ENCODE peak calls at places on chromosomes 12 and 14, in six cellular contexts. One of them, this sample, is unnamed.

GRCh38 chr14:22448905-22449611 is 140.0 kb downstream of the DAD1 start:
- DNase-seq in C1 segment of cervical spinal cord: no peak
- DNase-seq in stimulated activated CD8-positive, alpha-beta memory T cell treated with anti-CD3 and anti-CD28 coated beads, Interleukin-15, amount 100 ng/mL, for 24 hours: no peak
- DNase-seq in GM04504: no peak
- DNase-seq in A549: no peak
- DNase-seq in EL: no peak
- DNase-seq in this sample: no peak

GRCh38 chr14:50520947-50521815 is 11.2 kb downstream of the MAP4K5 start:
- DNase-seq in C1 segment of cervical spinal cord: no peak
- DNase-seq in stimulated activated CD8-positive, alpha-beta memory T cell treated with anti-CD3 and anti-CD28 coated beads, Interleukin-15, amount 100 ng/mL, for 24 hours: no peak
- DNase-seq in GM04504: peak; percentile 60
- DNase-seq in A549: peak; percentile 59
- DNase-seq in EL: peak; percentile 93
- DNase-seq in this sample: no peak

GRCh38 chr12:46516933-46517578 is 144.5 kb upstream of the SLC38A2 start:
- DNase-seq in C1 segment of cervical spinal cord: no peak
- DNase-seq in stimulated activated CD8-positive, alpha-beta memory T cell treated with anti-CD3 and anti-CD28 coated beads, Interleukin-15, amount 100 ng/mL, for 24 hours: no peak
- DNase-seq in GM04504: no peak
- DNase-seq in A549: no peak
- DNase-seq in EL: no peak
- DNase-seq in this sample: no peak

GRCh38 chr12:94603434-94604068 is 46.8 kb downstream of the TMCC3 start:
- DNase-seq in C1 segment of cervical spinal cord: no peak
- DNase-seq in stimulated activated CD8-positive, alpha-beta memory T cell treated with anti-CD3 and anti-CD28 coated beads, Interleukin-15, amount 100 ng/mL, for 24 hours: peak; percentile 16
- DNase-seq in GM04504: no peak
- DNase-seq in A549: peak; percentile 50
- DNase-seq in EL: no peak
- DNase-seq in this sample: no peak

GRCh38 chr14:104550849-104551728 is 28.5 kb upstream of the C14orf180 start:
- DNase-seq in C1 segment of cervical spinal cord: no peak
- DNase-seq in stimulated activated CD8-positive, alpha-beta memory T cell treated with anti-CD3 and anti-CD28 coated beads, Interleukin-15, amount 100 ng/mL, for 24 hours: no peak
- DNase-seq in GM04504: no peak
- DNase-seq in A549: peak; percentile 40
- DNase-seq in EL: no peak
- DNase-seq in this sample: no peak

GRCh38 chr12:93380480-93381121 is 2.9 kb downstream of the NUDT4 start:
- DNase-seq in C1 segment of cervical spinal cord: no peak
- DNase-seq in stimulated activated CD8-positive, alpha-beta memory T cell treated with anti-CD3 and anti-CD28 coated beads, Interleukin-15, amount 100 ng/mL, for 24 hours: no peak
- DNase-seq in GM04504: no peak
- DNase-seq in A549: no peak
- DNase-seq in EL: peak; percentile 29
- DNase-seq in this sample: no peak

GRCh38 chr12:90028620-90029051 is 320.0 kb upstream of the ATP2B1 start:
- DNase-seq in C1 segment of cervical spinal cord: no peak
- DNase-seq in stimulated activated CD8-positive, alpha-beta memory T cell treated with anti-CD3 and anti-CD28 coated beads, Interleukin-15, amount 100 ng/mL, for 24 hours: no peak
- DNase-seq in GM04504: no peak
- DNase-seq in A549: no peak
- DNase-seq in EL: peak; percentile 24
- DNase-seq in this sample: no peak

GRCh38 chr12:96225003-96225855 is 31.1 kb downstream of the ELK3 start:
- DNase-seq in C1 segment of cervical spinal cord: no peak
- DNase-seq in stimulated activated CD8-positive, alpha-beta memory T cell treated with anti-CD3 and anti-CD28 coated beads, Interleukin-15, amount 100 ng/mL, for 24 hours: no peak
- DNase-seq in GM04504: no peak
- DNase-seq in A549: no peak
- DNase-seq in EL: no peak
- DNase-seq in this sample: no peak

GRCh38 chr12:47758834-47759690 is at the start of gene RAPGEF3:
- DNase-seq in C1 segment of cervical spinal cord: peak; percentile 91
- DNase-seq in stimulated activated CD8-positive, alpha-beta memory T cell treated with anti-CD3 and anti-CD28 coated beads, Interleukin-15, amount 100 ng/mL, for 24 hours: no peak
- DNase-seq in GM04504: peak; percentile 69
- DNase-seq in A549: peak; percentile 92
- DNase-seq in EL: peak; percentile 89
- DNase-seq in this sample: peak; percentile 66

GRCh38 chr12:1583421-1584078 is 10.8 kb downstream of the FBXL14 start:
- DNase-seq in C1 segment of cervical spinal cord: peak; percentile 38
- DNase-seq in stimulated activated CD8-positive, alpha-beta memory T cell treated with anti-CD3 and anti-CD28 coated beads, Interleukin-15, amount 100 ng/mL, for 24 hours: no peak
- DNase-seq in GM04504: no peak
- DNase-seq in A549: peak; percentile 74
- DNase-seq in EL: peak; percentile 92
- DNase-seq in this sample: peak; percentile 74

GRCh38 chr12:101570022-101570421 is 24.7 kb upstream of the MYBPC1 start:
- DNase-seq in C1 segment of cervical spinal cord: no peak
- DNase-seq in stimulated activated CD8-positive, alpha-beta memory T cell treated with anti-CD3 and anti-CD28 coated beads, Interleukin-15, amount 100 ng/mL, for 24 hours: no peak
- DNase-seq in GM04504: peak; percentile 14
- DNase-seq in A549: no peak
- DNase-seq in EL: peak; percentile 42
- DNase-seq in this sample: no peak

GRCh38 chr14:102353126-102353619 is 9.5 kb downstream of the CINP start:
- DNase-seq in C1 segment of cervical spinal cord: no peak
- DNase-seq in stimulated activated CD8-positive, alpha-beta memory T cell treated with anti-CD3 and anti-CD28 coated beads, Interleukin-15, amount 100 ng/mL, for 24 hours: no peak
- DNase-seq in GM04504: no peak
- DNase-seq in A549: no peak
- DNase-seq in EL: no peak
- DNase-seq in this sample: no peak

GRCh38 chr12:91186189-91186588 is 3.6 kb upstream of the DCN start:
- DNase-seq in C1 segment of cervical spinal cord: no peak
- DNase-seq in stimulated activated CD8-positive, alpha-beta memory T cell treated with anti-CD3 and anti-CD28 coated beads, Interleukin-15, amount 100 ng/mL, for 24 hours: no peak
- DNase-seq in GM04504: no peak
- DNase-seq in A549: no peak
- DNase-seq in EL: no peak
- DNase-seq in this sample: no peak

GRCh38 chr12:27861428-27862167 is 81.6 kb upstream of the MANSC4 start:
- DNase-seq in C1 segment of cervical spinal cord: no peak
- DNase-seq in stimulated activated CD8-positive, alpha-beta memory T cell treated with anti-CD3 and anti-CD28 coated beads, Interleukin-15, amount 100 ng/mL, for 24 hours: no peak
- DNase-seq in GM04504: no peak
- DNase-seq in A549: no peak
- DNase-seq in EL: no peak
- DNase-seq in this sample: no peak

GRCh38 chr12:85985996-85986395 is 111.9 kb downstream of the NTS start:
- DNase-seq in C1 segment of cervical spinal cord: no peak
- DNase-seq in stimulated activated CD8-positive, alpha-beta memory T cell treated with anti-CD3 and anti-CD28 coated beads, Interleukin-15, amount 100 ng/mL, for 24 hours: no peak
- DNase-seq in GM04504: no peak
- DNase-seq in A549: no peak
- DNase-seq in EL: no peak
- DNase-seq in this sample: no peak

GRCh38 chr12:3034067-3034750 is 43.0 kb upstream of the TSPAN9 start:
- DNase-seq in C1 segment of cervical spinal cord: peak; percentile 13
- DNase-seq in stimulated activated CD8-positive, alpha-beta memory T cell treated with anti-CD3 and anti-CD28 coated beads, Interleukin-15, amount 100 ng/mL, for 24 hours: peak; percentile 7
- DNase-seq in GM04504: peak; percentile 31
- DNase-seq in A549: peak; percentile 82
- DNase-seq in EL: peak; percentile 72
- DNase-seq in this sample: peak; percentile 77

GRCh38 chr12:14979468-14979867 is 6.6 kb downstream of the PDE6H start:
- DNase-seq in C1 segment of cervical spinal cord: no peak
- DNase-seq in stimulated activated CD8-positive, alpha-beta memory T cell treated with anti-CD3 and anti-CD28 coated beads, Interleukin-15, amount 100 ng/mL, for 24 hours: no peak
- DNase-seq in GM04504: no peak
- DNase-seq in A549: no peak
- DNase-seq in EL: no peak
- DNase-seq in this sample: no peak

GRCh38 chr12:10243803-10244520 is 31.3 kb downstream of the GABARAPL1 start:
- DNase-seq in C1 segment of cervical spinal cord: no peak
- DNase-seq in stimulated activated CD8-positive, alpha-beta memory T cell treated with anti-CD3 and anti-CD28 coated beads, Interleukin-15, amount 100 ng/mL, for 24 hours: no peak
- DNase-seq in GM04504: no peak
- DNase-seq in A549: no peak
- DNase-seq in EL: no peak
- DNase-seq in this sample: no peak

GRCh38 chr14:101761881-101762529 is 496 bp downstream of the PPP2R5C start:
- DNase-seq in C1 segment of cervical spinal cord: no peak
- DNase-seq in stimulated activated CD8-positive, alpha-beta memory T cell treated with anti-CD3 and anti-CD28 coated beads, Interleukin-15, amount 100 ng/mL, for 24 hours: no peak
- DNase-seq in GM04504: no peak
- DNase-seq in A549: peak; percentile 57
- DNase-seq in EL: peak; percentile 22
- DNase-seq in this sample: peak; percentile 52

GRCh38 chr12:19799216-19799615 is 359.9 kb downstream of the AEBP2 start:
- DNase-seq in C1 segment of cervical spinal cord: no peak
- DNase-seq in stimulated activated CD8-positive, alpha-beta memory T cell treated with anti-CD3 and anti-CD28 coated beads, Interleukin-15, amount 100 ng/mL, for 24 hours: no peak
- DNase-seq in GM04504: no peak
- DNase-seq in A549: no peak
- DNase-seq in EL: peak; percentile 16
- DNase-seq in this sample: no peak

GRCh38 chr12:57832966-57833365 is 13.6 kb downstream of the CTDSP2 start:
- DNase-seq in C1 segment of cervical spinal cord: no peak
- DNase-seq in stimulated activated CD8-positive, alpha-beta memory T cell treated with anti-CD3 and anti-CD28 coated beads, Interleukin-15, amount 100 ng/mL, for 24 hours: no peak
- DNase-seq in GM04504: no peak
- DNase-seq in A549: no peak
- DNase-seq in EL: peak; percentile 66
- DNase-seq in this sample: no peak

GRCh38 chr14:81311816-81312215 is 88.3 kb downstream of the STON2 start:
- DNase-seq in C1 segment of cervical spinal cord: no peak
- DNase-seq in stimulated activated CD8-positive, alpha-beta memory T cell treated with anti-CD3 and anti-CD28 coated beads, Interleukin-15, amount 100 ng/mL, for 24 hours: no peak
- DNase-seq in GM04504: no peak
- DNase-seq in A549: no peak
- DNase-seq in EL: no peak
- DNase-seq in this sample: no peak

GRCh38 chr12:63276537-63277365 is 125.8 kb upstream of the AVPR1A start:
- DNase-seq in C1 segment of cervical spinal cord: no peak
- DNase-seq in stimulated activated CD8-positive, alpha-beta memory T cell treated with anti-CD3 and anti-CD28 coated beads, Interleukin-15, amount 100 ng/mL, for 24 hours: no peak
- DNase-seq in GM04504: no peak
- DNase-seq in A549: no peak
- DNase-seq in EL: peak; percentile 22
- DNase-seq in this sample: peak; percentile 17

GRCh38 chr12:22879203-22879602 is 254.2 kb downstream of the ETNK1 start:
- DNase-seq in C1 segment of cervical spinal cord: no peak
- DNase-seq in stimulated activated CD8-positive, alpha-beta memory T cell treated with anti-CD3 and anti-CD28 coated beads, Interleukin-15, amount 100 ng/mL, for 24 hours: no peak
- DNase-seq in GM04504: no peak
- DNase-seq in A549: no peak
- DNase-seq in EL: no peak
- DNase-seq in this sample: no peak

GRCh38 chr12:132430838-132431826 is 58.8 kb upstream of the FBRSL1 start:
- DNase-seq in C1 segment of cervical spinal cord: no peak
- DNase-seq in stimulated activated CD8-positive, alpha-beta memory T cell treated with anti-CD3 and anti-CD28 coated beads, Interleukin-15, amount 100 ng/mL, for 24 hours: no peak
- DNase-seq in GM04504: no peak
- DNase-seq in A549: no peak
- DNase-seq in EL: no peak
- DNase-seq in this sample: no peak

GRCh38 chr12:48454675-48455074 is 17.7 kb upstream of the ANP32D start:
- DNase-seq in C1 segment of cervical spinal cord: no peak
- DNase-seq in stimulated activated CD8-positive, alpha-beta memory T cell treated with anti-CD3 and anti-CD28 coated beads, Interleukin-15, amount 100 ng/mL, for 24 hours: no peak
- DNase-seq in GM04504: peak; percentile 5
- DNase-seq in A549: no peak
- DNase-seq in EL: peak; percentile 6
- DNase-seq in this sample: no peak

GRCh38 chr12:124910561-124911478 is 3.6 kb downstream of the UBC start:
- DNase-seq in C1 segment of cervical spinal cord: no peak
- DNase-seq in stimulated activated CD8-positive, alpha-beta memory T cell treated with anti-CD3 and anti-CD28 coated beads, Interleukin-15, amount 100 ng/mL, for 24 hours: no peak
- DNase-seq in GM04504: no peak
- DNase-seq in A549: no peak
- DNase-seq in EL: peak; percentile 52
- DNase-seq in this sample: no peak

GRCh38 chr12:62744551-62744950 is 190.4 kb downstream of the PPM1H start:
- DNase-seq in C1 segment of cervical spinal cord: no peak
- DNase-seq in stimulated activated CD8-positive, alpha-beta memory T cell treated with anti-CD3 and anti-CD28 coated beads, Interleukin-15, amount 100 ng/mL, for 24 hours: no peak
- DNase-seq in GM04504: no peak
- DNase-seq in A549: no peak
- DNase-seq in EL: peak; percentile 84
- DNase-seq in this sample: no peak

GRCh38 chr12:98227162-98227561 is 288.2 kb upstream of the TMPO start:
- DNase-seq in C1 segment of cervical spinal cord: no peak
- DNase-seq in stimulated activated CD8-positive, alpha-beta memory T cell treated with anti-CD3 and anti-CD28 coated beads, Interleukin-15, amount 100 ng/mL, for 24 hours: no peak
- DNase-seq in GM04504: peak; percentile 2
- DNase-seq in A549: no peak
- DNase-seq in EL: peak; percentile 12
- DNase-seq in this sample: no peak

GRCh38 chr14:102074415-102074964 is 12.4 kb downstream of the HSP90AA1 start:
- DNase-seq in C1 segment of cervical spinal cord: no peak
- DNase-seq in stimulated activated CD8-positive, alpha-beta memory T cell treated with anti-CD3 and anti-CD28 coated beads, Interleukin-15, amount 100 ng/mL, for 24 hours: no peak
- DNase-seq in GM04504: no peak
- DNase-seq in A549: no peak
- DNase-seq in EL: no peak
- DNase-seq in this sample: no peak

GRCh38 chr14:52305014-52305413 is 9.1 kb upstream of the PTGER2 start:
- DNase-seq in C1 segment of cervical spinal cord: no peak
- DNase-seq in stimulated activated CD8-positive, alpha-beta memory T cell treated with anti-CD3 and anti-CD28 coated beads, Interleukin-15, amount 100 ng/mL, for 24 hours: no peak
- DNase-seq in GM04504: no peak
- DNase-seq in A549: no peak
- DNase-seq in EL: no peak
- DNase-seq in this sample: no peak

GRCh38 chr14:69554500-69554899 is 20.2 kb downstream of the CCDC177 start:
- DNase-seq in C1 segment of cervical spinal cord: no peak
- DNase-seq in stimulated activated CD8-positive, alpha-beta memory T cell treated with anti-CD3 and anti-CD28 coated beads, Interleukin-15, amount 100 ng/mL, for 24 hours: no peak
- DNase-seq in GM04504: no peak
- DNase-seq in A549: no peak
- DNase-seq in EL: no peak
- DNase-seq in this sample: no peak

GRCh38 chr14:87896393-87897380 is 96.3 kb downstream of the GALC start:
- DNase-seq in C1 segment of cervical spinal cord: no peak
- DNase-seq in stimulated activated CD8-positive, alpha-beta memory T cell treated with anti-CD3 and anti-CD28 coated beads, Interleukin-15, amount 100 ng/mL, for 24 hours: no peak
- DNase-seq in GM04504: no peak
- DNase-seq in A549: peak; percentile 18
- DNase-seq in EL: peak; percentile 42
- DNase-seq in this sample: no peak

GRCh38 chr14:63547798-63548335 is 4.7 kb upstream of the PPP2R5E start:
- DNase-seq in C1 segment of cervical spinal cord: no peak
- DNase-seq in stimulated activated CD8-positive, alpha-beta memory T cell treated with anti-CD3 and anti-CD28 coated beads, Interleukin-15, amount 100 ng/mL, for 24 hours: no peak
- DNase-seq in GM04504: no peak
- DNase-seq in A549: no peak
- DNase-seq in EL: no peak
- DNase-seq in this sample: no peak

GRCh38 chr12:70830221-70831061 is 90.1 kb downstream of the PTPRR start:
- DNase-seq in C1 segment of cervical spinal cord: no peak
- DNase-seq in stimulated activated CD8-positive, alpha-beta memory T cell treated with anti-CD3 and anti-CD28 coated beads, Interleukin-15, amount 100 ng/mL, for 24 hours: no peak
- DNase-seq in GM04504: no peak
- DNase-seq in A549: no peak
- DNase-seq in EL: no peak
- DNase-seq in this sample: no peak

GRCh38 chr12:26378721-26379120 is 183.3 kb downstream of the SSPN start:
- DNase-seq in C1 segment of cervical spinal cord: peak; percentile 33
- DNase-seq in stimulated activated CD8-positive, alpha-beta memory T cell treated with anti-CD3 and anti-CD28 coated beads, Interleukin-15, amount 100 ng/mL, for 24 hours: no peak
- DNase-seq in GM04504: no peak
- DNase-seq in A549: no peak
- DNase-seq in EL: no peak
- DNase-seq in this sample: no peak

GRCh38 chr12:47990351-47991105 is 13.7 kb downstream of the COL2A1 start:
- DNase-seq in C1 segment of cervical spinal cord: no peak
- DNase-seq in stimulated activated CD8-positive, alpha-beta memory T cell treated with anti-CD3 and anti-CD28 coated beads, Interleukin-15, amount 100 ng/mL, for 24 hours: no peak
- DNase-seq in GM04504: no peak
- DNase-seq in A549: no peak
- DNase-seq in EL: no peak
- DNase-seq in this sample: no peak

GRCh38 chr14:92440345-92441003 is 73.1 kb upstream of the RIN3 start:
- DNase-seq in C1 segment of cervical spinal cord: no peak
- DNase-seq in stimulated activated CD8-positive, alpha-beta memory T cell treated with anti-CD3 and anti-CD28 coated beads, Interleukin-15, amount 100 ng/mL, for 24 hours: no peak
- DNase-seq in GM04504: no peak
- DNase-seq in A549: no peak
- DNase-seq in EL: no peak
- DNase-seq in this sample: no peak

This sample was measured in progenitor cell of endocrine pancreas.